ENCODE peak calls at places on chromosomes 1 and 21, in four cellular contexts. One of them, this sample, is unnamed.

GRCh38 chr21:15138475-15138874 is 73.7 kb upstream of the NRIP1 start:
- DNase-seq in NCI-H774: peak
- DNase-seq in stimulated activated CD8-positive, alpha-beta memory T cell treated with anti-CD3 and anti-CD28 coated beads, Interleukin-7, amount 100 ng/mL, for 24 hours: no peak
- DNase-seq in AG04450: no peak
- DNase-seq in this sample: no peak

GRCh38 chr1:67793562-67793961 is 39.7 kb downstream of the GNG12 start:
- DNase-seq in stimulated activated CD8-positive, alpha-beta memory T cell treated with anti-CD3 and anti-CD28 coated beads, Interleukin-7, amount 100 ng/mL, for 24 hours: no peak
- DNase-seq in AG04450: no peak
- DNase-seq in NCI-H774: no peak
- DNase-seq in this sample: no peak

GRCh38 chr1:16048573-16049189 is 5.1 kb downstream of the CLCNKB start:
- DNase-seq in stimulated activated CD8-positive, alpha-beta memory T cell treated with anti-CD3 and anti-CD28 coated beads, Interleukin-7, amount 100 ng/mL, for 24 hours: no peak
- DNase-seq in AG04450: no peak
- DNase-seq in NCI-H774: no peak
- DNase-seq in this sample: peak

GRCh38 chr1:225766967-225767413 is 10.6 kb upstream of the SRP9 start:
- DNase-seq in AG04450: peak
- DNase-seq in NCI-H774: no peak
- DNase-seq in stimulated activated CD8-positive, alpha-beta memory T cell treated with anti-CD3 and anti-CD28 coated beads, Interleukin-7, amount 100 ng/mL, for 24 hours: no peak
- DNase-seq in this sample: peak

GRCh38 chr1:160192234-160192633 is 1.9 kb downstream of the CASQ1 start:
- DNase-seq in AG04450: no peak
- DNase-seq in NCI-H774: no peak
- DNase-seq in stimulated activated CD8-positive, alpha-beta memory T cell treated with anti-CD3 and anti-CD28 coated beads, Interleukin-7, amount 100 ng/mL, for 24 hours: no peak
- DNase-seq in this sample: peak

GRCh38 chr1:160797861-160798273 is 1.9 kb downstream of the LY9 start:
- DNase-seq in AG04450: no peak
- DNase-seq in stimulated activated CD8-positive, alpha-beta memory T cell treated with anti-CD3 and anti-CD28 coated beads, Interleukin-7, amount 100 ng/mL, for 24 hours: peak
- DNase-seq in NCI-H774: no peak
- DNase-seq in this sample: no peak

GRCh38 chr1:61279570-61279969 is 197.2 kb downstream of the NFIA start:
- DNase-seq in AG04450: no peak
- DNase-seq in stimulated activated CD8-positive, alpha-beta memory T cell treated with anti-CD3 and anti-CD28 coated beads, Interleukin-7, amount 100 ng/mL, for 24 hours: no peak
- DNase-seq in NCI-H774: no peak
- DNase-seq in this sample: no peak

GRCh38 chr1:174433451-174433850 is 14.3 kb upstream of the GPR52 start:
- DNase-seq in NCI-H774: no peak
- DNase-seq in stimulated activated CD8-positive, alpha-beta memory T cell treated with anti-CD3 and anti-CD28 coated beads, Interleukin-7, amount 100 ng/mL, for 24 hours: no peak
- DNase-seq in AG04450: peak
- DNase-seq in this sample: no peak

GRCh38 chr1:98733782-98734112 is 72.2 kb downstream of the SNX7 start:
- DNase-seq in AG04450: no peak
- DNase-seq in NCI-H774: no peak
- DNase-seq in stimulated activated CD8-positive, alpha-beta memory T cell treated with anti-CD3 and anti-CD28 coated beads, Interleukin-7, amount 100 ng/mL, for 24 hours: no peak
- DNase-seq in this sample: no peak

GRCh38 chr21:28818663-28819278 is 173.9 kb downstream of the LTN1 start:
- DNase-seq in NCI-H774: no peak
- DNase-seq in stimulated activated CD8-positive, alpha-beta memory T cell treated with anti-CD3 and anti-CD28 coated beads, Interleukin-7, amount 100 ng/mL, for 24 hours: no peak
- DNase-seq in AG04450: no peak
- DNase-seq in this sample: no peak

GRCh38 chr1:7220007-7220406 is 434.8 kb downstream of the CAMTA1 start:
- DNase-seq in NCI-H774: no peak
- DNase-seq in AG04450: peak
- DNase-seq in stimulated activated CD8-positive, alpha-beta memory T cell treated with anti-CD3 and anti-CD28 coated beads, Interleukin-7, amount 100 ng/mL, for 24 hours: no peak
- DNase-seq in this sample: no peak